ENCODE peak calls at places on chromosomes 6 and 20, in five cellular contexts. R is tibial nerve, K is MG63, N is GM23248, P is iPS-NIHi11. C is an unnamed sample.

GRCh38 chr6:129732034-129732433 is 22.1 kb upstream of the ARHGAP18 start:
- DNase-seq in R (no peak), K (no peak), N (peak; percentile 7), P (no peak), C (no peak)

GRCh38 chr6:69894578-69895347 is 28.4 kb downstream of the COL19A1 start:
- DNase-seq in R (no peak), K (peak; percentile 68), N (peak; percentile 47), P (no peak), C (no peak)

GRCh38 chr6:112337209-112337638 is 9.9 kb upstream of the RFPL4B start:
- DNase-seq in R (peak; percentile 47), K (peak; percentile 83), N (peak; percentile 96), P (peak; percentile 80), C (peak; percentile 71)

GRCh38 chr6:140572129-140572528 is 1197.7 kb upstream of the CITED2 start:
- DNase-seq in R (no peak), K (peak; percentile 42), N (peak; percentile 94), P (no peak), C (no peak)

GRCh38 chr6:131755597-131755996 is 44.8 kb upstream of the CTAGE9 start:
- DNase-seq in R (no peak), K (peak; percentile 18), N (peak; percentile 94), P (no peak), C (no peak)

GRCh38 chr6:42970859-42971612 is 7.9 kb downstream of the PEX6 start:
- DNase-seq in R (no peak), K (no peak), N (peak; percentile 50), P (no peak), C (no peak)

GRCh38 chr6:52566853-52567279 is 10.0 kb downstream of the TRAM2 start:
- DNase-seq in R (no peak), K (no peak), N (peak; percentile 96), P (no peak), C (no peak)

GRCh38 chr20:25987073-25987927 is 290.6 kb upstream of the ZNF337 start:
- DNase-seq in R (no peak), K (no peak), N (peak; percentile 1), P (peak; percentile 48), C (peak; percentile 73)

GRCh38 chr6:110041830-110042229 is 63.7 kb downstream of the GPR6 start:
- DNase-seq in R (no peak), K (no peak), N (no peak), P (no peak), C (no peak)

GRCh38 chr20:37411408-37412306 is 65.7 kb downstream of the SRC start:
- DNase-seq in R (no peak), K (no peak), N (peak; percentile 36), P (no peak), C (no peak)